ENCODE peak calls at places on chromosome 20, in eight cellular contexts. T is C1 segment of cervical spinal cord; C is CD8-positive, alpha-beta T cell; X is effector CD4-positive, alpha-beta T cell; V is NCI-H526; I is GM06990; G is NCI-H1092; W is stromal cell of bone marrow. B is an unnamed sample.

GRCh38 chr20:18048191-18048590 is 9.5 kb downstream of the OVOL2 start:
- DNase-seq in T (no peak), C (no peak), X (no peak), V (no peak), I (no peak), G (no peak), W (no peak), B (no peak)

GRCh38 chr20:13219327-13220193 is 1.5 kb upstream of the ISM1 start:
- DNase-seq in T (no peak), C (no peak), X (no peak), V (no peak), I (no peak), G (no peak), W (no peak), B (no peak)

GRCh38 chr20:34552569-34552968 is 5.9 kb upstream of the MAP1LC3A start:
- DNase-seq in T (no peak), C (no peak), X (no peak), V (no peak), I (no peak), G (no peak), W (no peak), B (no peak)

GRCh38 chr20:20076297-20077065 is 24.1 kb downstream of the CFAP61 start:
- DNase-seq in T (no peak), C (no peak), X (no peak), V (no peak), I (no peak), G (no peak), W (peak), B (no peak)

GRCh38 chr20:9409352-9409751 is 105.0 kb upstream of the LAMP5 start:
- DNase-seq in T (peak), C (no peak), X (no peak), V (no peak), I (no peak), G (no peak), W (no peak), B (no peak)

GRCh38 chr20:40532103-40532502 is 156.9 kb downstream of the MAFB start:
- DNase-seq in T (no peak), C (no peak), X (no peak), V (no peak), I (no peak), G (no peak), W (no peak), B (peak)

GRCh38 chr20:4117341-4117740 is 102.0 kb upstream of the RNF24 start:
- DNase-seq in T (no peak), C (no peak), X (no peak), V (no peak), I (no peak), G (no peak), W (no peak), B (no peak)

GRCh38 chr20:46468508-46468907 is 44.9 kb downstream of the ZNF334 start:
- DNase-seq in T (no peak), C (no peak), X (no peak), V (no peak), I (no peak), G (no peak), W (no peak), B (no peak)

GRCh38 chr20:53751394-53752368 is 158.0 kb upstream of the ZNF217 start:
- DNase-seq in T (no peak), C (no peak), X (no peak), V (peak), I (peak), G (no peak), W (no peak), B (peak)

GRCh38 chr20:2123720-2124119 is 22.1 kb downstream of the STK35 start:
- DNase-seq in T (no peak), C (no peak), X (no peak), V (no peak), I (no peak), G (no peak), W (no peak), B (no peak)

GRCh38 chr20:35891375-35891774 is 62.9 kb downstream of the SCAND1 start:
- DNase-seq in T (no peak), C (no peak), X (no peak), V (no peak), I (no peak), G (no peak), W (no peak), B (no peak)

GRCh38 chr20:5328228-5328627 is 11.5 kb upstream of the PROKR2 start:
- DNase-seq in T (no peak), C (no peak), X (no peak), V (no peak), I (no peak), G (no peak), W (peak), B (no peak)

GRCh38 chr20:61902213-61902869 is 163.3 kb downstream of the TAF4 start:
- DNase-seq in T (no peak), C (no peak), X (no peak), V (peak), I (no peak), G (no peak), W (no peak), B (no peak)

GRCh38 chr20:13486694-13487093 is 152.0 kb downstream of the TASP1 start:
- DNase-seq in T (no peak), C (no peak), X (no peak), V (no peak), I (no peak), G (no peak), W (no peak), B (no peak)

GRCh38 chr20:57432480-57432873 is 41.3 kb downstream of the RBM38 start:
- DNase-seq in T (no peak), C (no peak), X (no peak), V (no peak), I (no peak), G (no peak), W (no peak), B (no peak)

GRCh38 chr20:9059931-9060330 is 9.0 kb upstream of the PLCB4 start:
- DNase-seq in T (no peak), C (no peak), X (no peak), V (no peak), I (no peak), G (no peak), W (no peak), B (no peak)

GRCh38 chr20:61512475-61512874 is 260.4 kb downstream of the CDH4 start:
- DNase-seq in T (no peak), C (no peak), X (no peak), V (no peak), I (no peak), G (no peak), W (no peak), B (no peak)

GRCh38 chr20:56987992-56988391 is 278.4 kb downstream of the BMP7 start:
- DNase-seq in T (no peak), C (no peak), X (no peak), V (no peak), I (no peak), G (no peak), W (no peak), B (no peak)

GRCh38 chr20:23631981-23632710 is 5.6 kb downstream of the CST3 start:
- DNase-seq in T (no peak), C (no peak), X (no peak), V (no peak), I (no peak), G (no peak), W (no peak), B (peak)

GRCh38 chr20:24911461-24911860 is 37.6 kb upstream of the CST7 start:
- DNase-seq in T (no peak), C (no peak), X (no peak), V (peak), I (no peak), G (no peak), W (no peak), B (no peak)

GRCh38 chr20:62710886-62711702 is 2.5 kb downstream of the NTSR1 start:
- DNase-seq in T (no peak), C (no peak), X (no peak), V (no peak), I (no peak), G (no peak), W (no peak), B (peak)

GRCh38 chr20:3768342-3769130 is 983 bp upstream of the ADISSP start:
- DNase-seq in T (no peak), C (peak), X (peak), V (peak), I (peak), G (peak), W (peak), B (peak)

GRCh38 chr20:21509597-21510331 is 4.1 kb downstream of the NKX2-2 start:
- DNase-seq in T (no peak), C (no peak), X (no peak), V (no peak), I (no peak), G (no peak), W (no peak), B (no peak)

GRCh38 chr20:38523697-38524096 is 51.1 kb downstream of the RALGAPB start:
- DNase-seq in T (no peak), C (no peak), X (no peak), V (no peak), I (no peak), G (no peak), W (peak), B (no peak)

GRCh38 chr20:18985551-18985950 is 172.0 kb downstream of the SCP2D1 start:
- DNase-seq in T (no peak), C (no peak), X (no peak), V (no peak), I (no peak), G (no peak), W (no peak), B (no peak)

GRCh38 chr20:44010162-44010704 is 95.6 kb downstream of the TOX2 start:
- DNase-seq in T (no peak), C (no peak), X (no peak), V (peak), I (no peak), G (no peak), W (no peak), B (no peak)

GRCh38 chr20:4217349-4217761 is 202.0 kb upstream of the RNF24 start:
- DNase-seq in T (no peak), C (no peak), X (no peak), V (no peak), I (no peak), G (no peak), W (no peak), B (no peak)

GRCh38 chr20:12053348-12053747 is 135.7 kb downstream of the BTBD3 start:
- DNase-seq in T (no peak), C (no peak), X (no peak), V (no peak), I (no peak), G (no peak), W (no peak), B (peak)

GRCh38 chr20:23568320-23569011 is at the start of gene CST9L:
- DNase-seq in T (no peak), C (no peak), X (no peak), V (no peak), I (no peak), G (no peak), W (no peak), B (no peak)

GRCh38 chr20:32354592-32355416 is 3.3 kb upstream of the ASXL1 start:
- DNase-seq in T (no peak), C (no peak), X (no peak), V (no peak), I (peak), G (no peak), W (peak), B (no peak)

GRCh38 chr20:31869942-31870702 is at the start of the genes DUSP15 and TTLL9:
- DNase-seq in T (peak), C (no peak), X (no peak), V (no peak), I (no peak), G (no peak), W (no peak), B (no peak)

GRCh38 chr20:24665196-24665595 is 195.8 kb downstream of the SYNDIG1 start:
- DNase-seq in T (no peak), C (no peak), X (no peak), V (no peak), I (no peak), G (no peak), W (no peak), B (no peak)